ENCODE peak calls at places on chromosome 13, in seven cellular contexts. Q is T47D; C is activated T-helper 9 cell treated with anti-CD3 and anti-CD28 coated beads, Interleukin-2, amount 50 U/mL, for 16 hours; D is left cardiac atrium; K is stimulated activated CD4-positive, alpha-beta T cell treated with anti-CD3 and anti-CD28 coated beads, TNF-alpha, amount 100 ng/mL, for 1 hour; H is NCI-H1930; T is dorsolateral prefrontal cortex. G is an unnamed sample.

GRCh38 chr13:43758834-43759233 is 27.9 kb downstream of the ENOX1 start:
- DNase-seq in Q (peak), C (no peak), D (no peak), K (no peak), H (no peak), T (no peak), G (no peak)

GRCh38 chr13:113021391-113021790 is 52.4 kb downstream of the MCF2L start:
- DNase-seq in Q (no peak), C (no peak), D (no peak), K (no peak), H (no peak), T (no peak), G (no peak)

GRCh38 chr13:105464249-105464648 is 1071.2 kb downstream of the EFNB2 start:
- DNase-seq in Q (no peak), C (no peak), D (no peak), K (no peak), H (no peak), T (no peak), G (no peak)

GRCh38 chr13:49403966-49404365 is 39.9 kb downstream of the CAB39L start:
- DNase-seq in Q (no peak), C (no peak), D (no peak), K (no peak), H (no peak), T (no peak), G (no peak)

GRCh38 chr13:24042710-24043440 is 117.6 kb upstream of the SPATA13 start:
- DNase-seq in Q (no peak), C (no peak), D (no peak), K (no peak), H (no peak), T (no peak), G (no peak)

GRCh38 chr13:96551540-96551939 is 442.7 kb downstream of the OXGR1 start:
- DNase-seq in Q (peak), C (no peak), D (no peak), K (no peak), H (peak), T (no peak), G (no peak)

GRCh38 chr13:103288114-103288513 is 221.9 kb upstream of the SLC10A2 start:
- DNase-seq in Q (no peak), C (no peak), D (peak), K (no peak), H (no peak), T (no peak), G (no peak)

GRCh38 chr13:100436099-100436498 is 152.5 kb downstream of the GGACT start:
- DNase-seq in Q (peak), C (no peak), D (no peak), K (no peak), H (no peak), T (no peak), G (no peak)

GRCh38 chr13:111943229-111943795 is 123.6 kb upstream of the SOX1 start:
- DNase-seq in Q (no peak), C (no peak), D (no peak), K (no peak), H (no peak), T (no peak), G (no peak)

GRCh38 chr13:97743946-97744345 is 209.5 kb upstream of the IPO5 start:
- DNase-seq in Q (no peak), C (no peak), D (no peak), K (no peak), H (no peak), T (no peak), G (no peak)

GRCh38 chr13:113355621-113356020 is 8.3 kb downstream of the GRTP1 start:
- DNase-seq in Q (no peak), C (no peak), D (no peak), K (no peak), H (no peak), T (no peak), G (no peak)

GRCh38 chr13:43006893-43007631 is 15.0 kb upstream of the EPSTI1 start:
- DNase-seq in Q (no peak), C (no peak), D (no peak), K (no peak), H (no peak), T (no peak), G (peak)

GRCh38 chr13:20270163-20270865 is 38.2 kb upstream of the GJB6 start:
- DNase-seq in Q (peak), C (no peak), D (no peak), K (no peak), H (no peak), T (no peak), G (no peak)

GRCh38 chr13:46749951-46750350 is 47.0 kb downstream of the ESD start:
- DNase-seq in Q (no peak), C (no peak), D (no peak), K (no peak), H (no peak), T (no peak), G (no peak)

GRCh38 chr13:67120872-67121531 is 109.1 kb downstream of the PCDH9 start:
- DNase-seq in Q (no peak), C (no peak), D (no peak), K (no peak), H (no peak), T (no peak), G (no peak)

GRCh38 chr13:21619633-21620220 is 15.8 kb upstream of the MICU2 start:
- DNase-seq in Q (no peak), C (no peak), D (no peak), K (no peak), H (no peak), T (no peak), G (no peak)

GRCh38 chr13:37306778-37307544 is 201.5 kb upstream of the CSNK1A1L start:
- DNase-seq in Q (no peak), C (no peak), D (no peak), K (no peak), H (no peak), T (no peak), G (peak)

GRCh38 chr13:45826741-45827140 is 24.8 kb downstream of the SIAH3 start:
- DNase-seq in Q (no peak), C (no peak), D (no peak), K (no peak), H (no peak), T (no peak), G (no peak)

GRCh38 chr13:41931337-41931736 is 29.6 kb downstream of the VWA8 start:
- DNase-seq in Q (no peak), C (no peak), D (no peak), K (no peak), H (no peak), T (no peak), G (no peak)

GRCh38 chr13:83515267-83515666 is 367.0 kb downstream of the SLITRK1 start:
- DNase-seq in Q (peak), C (no peak), D (no peak), K (no peak), H (no peak), T (no peak), G (no peak)

GRCh38 chr13:114099918-114100445 is 32.4 kb downstream of the RASA3 start:
- DNase-seq in Q (peak), C (no peak), D (peak), K (no peak), H (peak), T (peak), G (peak)

GRCh38 chr13:50123515-50123861 is 108.2 kb downstream of the KCNRG start:
- DNase-seq in Q (no peak), C (no peak), D (no peak), K (no peak), H (no peak), T (no peak), G (no peak)

GRCh38 chr13:39567569-39567968 is 35.4 kb downstream of the LHFPL6 start:
- DNase-seq in Q (peak), C (no peak), D (no peak), K (no peak), H (no peak), T (no peak), G (no peak)

GRCh38 chr13:52036037-52036436 is 11.5 kb downstream of the UTP14C start:
- DNase-seq in Q (no peak), C (no peak), D (no peak), K (no peak), H (no peak), T (no peak), G (no peak)

GRCh38 chr13:34076943-34077703 is 259.2 kb downstream of the RFC3 start:
- DNase-seq in Q (peak), C (no peak), D (no peak), K (no peak), H (no peak), T (no peak), G (peak)

GRCh38 chr13:44045179-44045562 is 165.5 kb downstream of the LACC1 start:
- DNase-seq in Q (no peak), C (no peak), D (no peak), K (no peak), H (peak), T (no peak), G (no peak)